ENCODE peak calls at places on chromosomes 11 and 22, in six cellular contexts. L is SK-N-SH, P is sigmoid colon, A is kidney, G is gastrocnemius medialis, M is dorsolateral prefrontal cortex. Q is an unnamed sample.

GRCh38 chr11:19558189-19558986 is 154.2 kb upstream of the NAV2 start:
- DNase-seq in L (no peak), P (no peak), A (no peak), G (no peak), M (no peak), Q (no peak)

GRCh38 chr22:32817137-32817536 is 15.6 kb downstream of the TIMP3 start:
- DNase-seq in L (no peak), P (no peak), A (no peak), G (no peak), M (no peak), Q (no peak)

GRCh38 chr11:60763692-60764369 is 7.2 kb downstream of the MS4A15 start:
- DNase-seq in L (no peak), P (no peak), A (no peak), G (no peak), M (no peak), Q (no peak)

GRCh38 chr11:84316866-84317560 is 1030.8 kb upstream of the CCDC90B start:
- DNase-seq in L (no peak), P (no peak), A (peak; percentile 63), G (no peak), M (peak; percentile 90), Q (no peak)

GRCh38 chr11:133898031-133898769 is 52.9 kb upstream of the SPATA19 start:
- DNase-seq in L (no peak), P (peak; percentile 40), A (no peak), G (no peak), M (no peak), Q (peak; percentile 1)

GRCh38 chr11:42521994-42522393 is 789.8 kb upstream of the API5 start:
- DNase-seq in L (no peak), P (no peak), A (no peak), G (no peak), M (no peak), Q (no peak)

GRCh38 chr11:61787928-61788491 is 4.4 kb downstream of the TMEM258 start:
- DNase-seq in L (peak; percentile 74), P (no peak), A (peak; percentile 44), G (no peak), M (peak; percentile 73), Q (no peak)

GRCh38 chr11:66429983-66430602 is 8.6 kb downstream of the MRPL11 start:
- DNase-seq in L (peak; percentile 88), P (peak; percentile 90), A (peak; percentile 81), G (peak; percentile 57), M (peak; percentile 85), Q (peak; percentile 83)

GRCh38 chr11:69558519-69558941 is 77.1 kb downstream of the LINC01488 start:
- DNase-seq in L (no peak), P (no peak), A (no peak), G (no peak), M (no peak), Q (no peak)

GRCh38 chr11:103170865-103171264 is 61.6 kb downstream of the DYNC2H1 start:
- DNase-seq in L (no peak), P (no peak), A (no peak), G (no peak), M (no peak), Q (no peak)

GRCh38 chr11:103183981-103184592 is 74.9 kb downstream of the DYNC2H1 start:
- DNase-seq in L (no peak), P (no peak), A (no peak), G (no peak), M (no peak), Q (no peak)

GRCh38 chr11:2592559-2593392 is 107.0 kb downstream of the KCNQ1OT1 start:
- DNase-seq in L (no peak), P (no peak), A (peak; percentile 61), G (no peak), M (no peak), Q (peak; percentile 30)

GRCh38 chr11:76623884-76624419 is 46.6 kb downstream of the LRRC32 start:
- DNase-seq in L (no peak), P (no peak), A (no peak), G (no peak), M (no peak), Q (no peak)

GRCh38 chr11:61776561-61777075 is 15.8 kb downstream of the TMEM258 start:
- DNase-seq in L (peak; percentile 90), P (no peak), A (peak; percentile 78), G (no peak), M (peak; percentile 66), Q (peak; percentile 69)

GRCh38 chr22:38882480-38882879 is 10.5 kb upstream of the CBX6 start:
- DNase-seq in L (no peak), P (no peak), A (peak; percentile 86), G (no peak), M (no peak), Q (no peak)

GRCh38 chr11:3170756-3171670 is 5.9 kb upstream of the OSBPL5 start:
- DNase-seq in L (no peak), P (no peak), A (peak; percentile 46), G (no peak), M (no peak), Q (peak; percentile 32)

GRCh38 chr11:66694056-66694410 is 16.3 kb upstream of the RBM4B start:
- DNase-seq in L (no peak), P (no peak), A (peak; percentile 55), G (no peak), M (no peak), Q (no peak)

GRCh38 chr11:10305262-10305963 is 540 bp downstream of the ADM start:
- DNase-seq in L (peak; percentile 76), P (peak; percentile 75), A (peak; percentile 79), G (peak; percentile 45), M (no peak), Q (peak; percentile 77)

GRCh38 chr11:80414766-80415165 is 973.9 kb upstream of the TENM4 start:
- DNase-seq in L (no peak), P (no peak), A (no peak), G (no peak), M (no peak), Q (no peak)

GRCh38 chr11:69844396-69844795 is 25.2 kb upstream of the FGF3 start:
- DNase-seq in L (no peak), P (no peak), A (no peak), G (no peak), M (no peak), Q (no peak)

GRCh38 chr11:125036933-125037332 is 26.2 kb upstream of the SLC37A2 start:
- DNase-seq in L (no peak), P (no peak), A (no peak), G (no peak), M (no peak), Q (no peak)

GRCh38 chr22:16969508-16970327 is 38.3 kb downstream of the GAB4 start:
- DNase-seq in L (no peak), P (no peak), A (no peak), G (no peak), M (no peak), Q (no peak)

GRCh38 chr11:79113099-79113498 is 327.7 kb downstream of the TENM4 start:
- DNase-seq in L (no peak), P (no peak), A (no peak), G (no peak), M (no peak), Q (no peak)
- H3K27ac ChIP-seq in L (no peak overlapping the region), P (no peak overlapping the region), A (no peak overlapping the region), G (no peak overlapping the region), M (no peak overlapping the region), Q (no peak overlapping the region)

GRCh38 chr11:101363706-101364275 is 220.0 kb downstream of the TRPC6 start:
- DNase-seq in L (no peak), P (no peak), A (no peak), G (no peak), M (no peak), Q (no peak)
- H3K4me3 ChIP-seq in L (no peak overlapping the region), P (no peak overlapping the region), A (no peak overlapping the region), G (no peak overlapping the region), M (no peak overlapping the region), Q (no peak overlapping the region)

GRCh38 chr11:119617343-119617713 is 111.7 kb downstream of the NECTIN1 start:
- DNase-seq in L (no peak), P (no peak), A (no peak), G (no peak), M (peak; percentile 16), Q (no peak)
- H3K27ac ChIP-seq in L (no peak overlapping the region), P (no peak overlapping the region), A (no peak overlapping the region), G (no peak overlapping the region), M (peak overlapping the region; percentile 89), Q (no peak overlapping the region)

DNA sequence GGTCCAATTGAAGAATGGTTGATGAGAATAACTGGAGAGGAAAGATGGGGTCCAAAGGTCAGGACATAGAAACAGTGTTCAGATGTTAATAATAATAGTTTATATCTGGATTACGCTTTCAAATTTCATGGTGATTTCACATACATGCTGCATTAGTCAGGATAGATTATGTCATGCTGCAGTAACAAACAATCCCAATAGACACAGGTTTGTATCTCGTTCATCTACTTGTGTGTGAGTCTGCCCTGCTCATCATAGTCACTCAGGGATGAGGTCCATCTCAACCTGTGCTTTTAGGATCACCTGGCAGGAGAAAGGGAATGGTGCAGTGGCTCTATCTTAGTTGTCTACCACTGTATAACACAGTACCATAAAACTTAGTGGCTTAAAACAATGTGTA is 48.0 kb upstream of the PLET1 start:
- DNase-seq in L (no peak), P (no peak), A (no peak), G (no peak), M (no peak), Q (no peak)
- H3K4me3 ChIP-seq in L (no peak overlapping the region), P (no peak overlapping the region), A (no peak overlapping the region), G (no peak overlapping the region), M (no peak overlapping the region), Q (no peak overlapping the region)

GRCh38 chr22:40415531-40416266 is 45.3 kb downstream of the SGSM3 start:
- DNase-seq in L (no peak), P (no peak), A (peak; percentile 91), G (no peak), M (no peak), Q (peak; percentile 66)
- H3K27ac ChIP-seq in L (no peak overlapping the region), P (no peak overlapping the region), A (no peak overlapping the region), G (no peak overlapping the region), M (no peak overlapping the region), Q (peak overlapping the region; percentile 41)

GRCh38 chr11:73645972-73646631 is at the start of gene PLEKHB1:
- DNase-seq in L (no peak), P (no peak), A (no peak), G (no peak), M (no peak), Q (no peak)
- H3K4me3 ChIP-seq in L (no peak within 1 kb of the TSS), P (peak within 1 kb of the TSS; percentile 46), A (no peak within 1 kb of the TSS), G (peak within 1 kb of the TSS; percentile 37), M (peak within 1 kb of the TSS; percentile 65), Q (peak within 1 kb of the TSS; percentile 46)

DNA sequence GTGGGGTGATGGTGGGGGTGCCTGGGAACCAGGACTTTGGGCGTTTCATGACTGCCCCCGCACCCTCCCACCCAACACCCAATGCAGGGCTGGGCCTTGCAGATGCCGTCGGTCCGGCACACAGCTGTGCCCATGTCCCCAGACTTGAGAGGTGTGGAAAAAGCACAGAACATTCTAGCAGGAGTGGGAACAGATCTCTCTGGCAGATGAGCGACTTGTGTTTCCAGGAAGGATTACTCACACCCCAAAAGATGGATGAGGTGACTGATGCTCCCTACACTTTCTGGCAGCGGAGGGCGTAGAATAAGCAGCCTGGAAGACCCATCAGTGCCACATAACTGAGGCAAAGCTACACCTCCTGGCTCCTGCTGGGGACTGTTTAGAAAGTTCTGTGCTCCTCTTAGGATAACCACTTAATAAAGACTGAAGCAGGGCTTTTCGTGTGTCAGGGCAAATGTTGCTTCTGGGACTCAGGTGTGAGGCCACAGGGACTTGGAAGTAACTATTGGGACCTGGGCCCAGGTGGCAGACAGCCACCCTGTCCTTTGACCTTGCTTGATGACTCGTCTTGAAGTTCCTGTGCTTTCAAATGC is 24.2 kb downstream of the FBLN1 start:
- DNase-seq in L (no peak), P (peak; percentile 86), A (no peak), G (no peak), M (no peak), Q (no peak)
- H3K27ac ChIP-seq in L (no peak overlapping the region), P (peak overlapping the region; percentile 51), A (no peak overlapping the region), G (no peak overlapping the region), M (no peak overlapping the region), Q (peak overlapping the region; percentile 56)

GRCh38 chr22:23520875-23521441 is 59.1 kb downstream of the IGLL1 start:
- DNase-seq in L (peak; percentile 70), P (peak; percentile 78), A (peak; percentile 86), G (no peak), M (peak; percentile 45), Q (peak; percentile 54)
- H3K4me3 ChIP-seq in L (peak overlapping the region; percentile 52), P (peak overlapping the region; percentile 49), A (no peak overlapping the region), G (peak overlapping the region; percentile 61), M (peak overlapping the region; percentile 64), Q (peak overlapping the region; percentile 55)